ENCODE peak calls at places on chromosome 18, in eight cellular contexts. Z, I, F, X, R, W, E and C are unnamed samples.

GRCh38 chr18:49017813-49018552 is 67.2 kb upstream of the SMAD7 start:
- DNase-seq in Z (no peak), I (peak; percentile 43), F (no peak), X (no peak), R (no peak), W (no peak), E (no peak), C (peak; percentile 9)

GRCh38 chr18:29083545-29083944 is 906.6 kb upstream of the CDH2 start:
- DNase-seq in Z (no peak), I (no peak), F (no peak), X (no peak), R (no peak), W (no peak), E (no peak), C (no peak)

GRCh38 chr18:65363911-65364632 is 386.7 kb upstream of the CDH7 start:
- DNase-seq in Z (no peak), I (no peak), F (no peak), X (no peak), R (no peak), W (no peak), E (no peak), C (no peak)

GRCh38 chr18:410103-410502 is 90.4 kb downstream of the COLEC12 start:
- DNase-seq in Z (no peak), I (no peak), F (no peak), X (no peak), R (no peak), W (no peak), E (no peak), C (no peak)

GRCh38 chr18:47930086-47930843 is at the start of gene SMAD2:
- DNase-seq in Z (peak; percentile 84), I (peak; percentile 93), F (peak; percentile 81), X (peak; percentile 66), R (peak; percentile 12), W (peak; percentile 82), E (peak; percentile 89), C (peak; percentile 79)

GRCh38 chr18:74951165-74951760 is 257.7 kb downstream of the PTGR3 start:
- DNase-seq in Z (no peak), I (no peak), F (peak; percentile 98), X (no peak), R (peak; percentile 91), W (peak; percentile 59), E (peak; percentile 16), C (no peak)

GRCh38 chr18:79395761-79396404 is at the start of gene NFATC1:
- DNase-seq in Z (peak; percentile 86), I (peak; percentile 95), F (peak; percentile 52), X (no peak), R (no peak), W (peak; percentile 91), E (peak; percentile 81), C (peak; percentile 91)

GRCh38 chr18:79382681-79383387 is 12.9 kb upstream of the NFATC1 start:
- DNase-seq in Z (no peak), I (peak; percentile 70), F (no peak), X (no peak), R (no peak), W (no peak), E (no peak), C (no peak)

GRCh38 chr18:33444699-33445098 is 4.2 kb upstream of the CCDC178 start:
- DNase-seq in Z (no peak), I (no peak), F (no peak), X (no peak), R (no peak), W (no peak), E (no peak), C (no peak)

GRCh38 chr18:26477828-26478466 is 70.4 kb downstream of the KCTD1 start:
- DNase-seq in Z (no peak), I (no peak), F (no peak), X (no peak), R (no peak), W (no peak), E (no peak), C (no peak)

GRCh38 chr18:48121752-48122151 is 191.3 kb upstream of the SMAD2 start:
- DNase-seq in Z (no peak), I (peak; percentile 36), F (no peak), X (no peak), R (no peak), W (no peak), E (no peak), C (no peak)

GRCh38 chr18:14189858-14190257 is 57.6 kb upstream of the ZNF519 start:
- DNase-seq in Z (no peak), I (no peak), F (peak; percentile 39), X (no peak), R (peak; percentile 89), W (no peak), E (no peak), C (no peak)

GRCh38 chr18:11529081-11529480 is 80.3 kb upstream of the SLC35G4 start:
- DNase-seq in Z (no peak), I (no peak), F (peak; percentile 24), X (no peak), R (no peak), W (no peak), E (no peak), C (no peak)

GRCh38 chr18:26640541-26640940 is 92.2 kb upstream of the KCTD1 start:
- DNase-seq in Z (no peak), I (no peak), F (no peak), X (no peak), R (no peak), W (no peak), E (no peak), C (no peak)

GRCh38 chr18:68150976-68151375 is 563.9 kb downstream of the TMX3 start:
- DNase-seq in Z (no peak), I (no peak), F (no peak), X (no peak), R (no peak), W (no peak), E (no peak), C (no peak)

GRCh38 chr18:49814147-49814499 is 790 bp upstream of the ACAA2 start:
- DNase-seq in Z (no peak), I (peak; percentile 88), F (peak; percentile 72), X (peak; percentile 49), R (no peak), W (peak; percentile 57), E (peak; percentile 75), C (peak; percentile 65)

GRCh38 chr18:74994502-74995403 is 214.2 kb downstream of the PTGR3 start:
- DNase-seq in Z (no peak), I (no peak), F (peak; percentile 14), X (no peak), R (peak; percentile 80), W (peak; percentile 37), E (no peak), C (no peak)

GRCh38 chr18:12820526-12820925 is 63.5 kb downstream of the PTPN2 start:
- DNase-seq in Z (no peak), I (no peak), F (no peak), X (no peak), R (no peak), W (no peak), E (no peak), C (no peak)

DNA sequence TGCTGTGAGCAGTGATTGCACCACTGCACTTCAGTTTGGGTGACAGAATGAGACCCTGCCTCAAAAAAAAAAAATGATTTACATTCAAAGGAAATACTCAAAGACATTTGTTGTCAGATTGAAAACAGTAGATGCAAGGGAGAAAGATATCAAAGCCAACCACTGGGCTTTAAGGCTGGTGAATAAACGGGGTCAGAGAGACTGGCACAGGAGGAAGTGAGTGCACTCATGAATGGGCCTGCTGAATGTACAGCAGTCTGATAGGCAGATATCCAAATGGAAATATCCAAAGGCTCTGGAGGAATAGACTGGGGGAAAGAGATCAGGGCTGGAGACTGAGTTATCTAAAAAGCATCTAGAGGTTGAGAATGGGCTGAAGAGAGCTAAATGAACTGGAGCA is 10.9 kb downstream of the RNF125 start:
- DNase-seq in Z (no peak), I (no peak), F (no peak), X (no peak), R (no peak), W (no peak), E (no peak), C (no peak)
- H3K27ac ChIP-seq in Z (no peak overlapping the region), I (no peak overlapping the region), F (no peak overlapping the region), X (no peak overlapping the region), R (no peak overlapping the region), W (no peak overlapping the region), E (no peak overlapping the region), C (no peak overlapping the region)

GRCh38 chr18:23114911-23115310 is 20.4 kb upstream of the CABLES1 start:
- DNase-seq in Z (no peak), I (no peak), F (peak; percentile 43), X (no peak), R (no peak), W (no peak), E (no peak), C (no peak)
- H3K27ac ChIP-seq in Z (no peak overlapping the region), I (no peak overlapping the region), F (peak overlapping the region; percentile 83), X (no peak overlapping the region), R (peak overlapping the region; percentile 82), W (no peak overlapping the region), E (no peak overlapping the region), C (no peak overlapping the region)

GRCh38 chr18:63309422-63309821 is 10.1 kb downstream of the BCL2 start:
- DNase-seq in Z (no peak), I (no peak), F (no peak), X (no peak), R (no peak), W (peak; percentile 69), E (no peak), C (no peak)

GRCh38 chr18:63303562-63303961 is 16.0 kb downstream of the BCL2 start:
- DNase-seq in Z (no peak), I (no peak), F (no peak), X (no peak), R (no peak), W (no peak), E (no peak), C (no peak)

GRCh38 chr18:63306249-63306648 is 13.3 kb downstream of the BCL2 start:
- DNase-seq in Z (no peak), I (no peak), F (no peak), X (no peak), R (no peak), W (no peak), E (no peak), C (no peak)

GRCh38 chr18:63307555-63308200 is 11.9 kb downstream of the BCL2 start:
- DNase-seq in Z (no peak), I (no peak), F (peak; percentile 15), X (no peak), R (no peak), W (no peak), E (no peak), C (no peak)

GRCh38 chr18:63306819-63307554 is 12.6 kb downstream of the BCL2 start:
- DNase-seq in Z (no peak), I (no peak), F (no peak), X (no peak), R (no peak), W (no peak), E (no peak), C (no peak)
- H3K27ac ChIP-seq in Z (peak overlapping the region; percentile 35), I (peak overlapping the region; percentile 27), F (no peak overlapping the region), X (no peak overlapping the region), R (no peak overlapping the region), W (no peak overlapping the region), E (no peak overlapping the region), C (peak overlapping the region; percentile 34)

DNA sequence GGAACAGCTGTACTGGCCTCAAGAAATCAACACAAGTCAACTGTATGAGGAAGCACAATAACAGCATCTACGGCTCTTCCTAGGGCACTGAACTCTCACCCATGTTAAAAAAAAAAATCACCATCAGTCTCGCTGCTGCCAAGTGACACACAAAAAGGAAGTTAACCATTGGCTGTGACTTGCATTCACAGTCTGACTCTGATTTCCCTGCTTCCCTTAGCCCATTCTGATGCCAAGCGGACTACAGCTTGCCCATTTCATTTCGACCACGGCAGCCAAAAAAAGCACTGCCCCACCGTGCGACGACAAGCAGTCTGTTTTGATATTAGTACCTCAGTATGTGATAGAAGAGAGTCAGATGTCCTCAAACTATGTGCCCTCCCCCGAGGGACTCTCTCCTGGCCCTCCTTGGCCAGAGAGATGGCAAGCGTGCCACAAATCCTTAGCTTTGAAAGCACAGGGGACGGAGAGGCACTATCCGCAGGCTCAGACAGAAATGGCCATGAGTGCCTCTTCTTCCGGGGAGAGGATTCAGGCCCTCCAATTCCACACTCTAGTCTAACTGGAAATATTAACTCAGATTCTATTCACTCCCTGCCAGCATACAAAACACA is 250.0 kb downstream of the TCF4 start:
- DNase-seq in Z (peak; percentile 34), I (peak; percentile 69), F (no peak), X (no peak), R (no peak), W (no peak), E (no peak), C (no peak)
- H3K27ac ChIP-seq in Z (peak overlapping the region; percentile 52), I (peak overlapping the region; percentile 75), F (no peak overlapping the region), X (peak overlapping the region; percentile 85), R (no peak overlapping the region), W (no peak overlapping the region), E (no peak overlapping the region), C (peak overlapping the region; percentile 63)